ENCODE peak calls at places on chromosomes 4 and X, in five cellular contexts. B is heart right ventricle, E is stomach, O is mucosa of descending colon, V is upper lobe of right lung. X is an unnamed sample.

GRCh38 chrX:44946771-44947170 is 73.8 kb downstream of the KDM6A start:
- DNase-seq in B (no peak), E (no peak), O (no peak), V (no peak), X (no peak)

GRCh38 chrX:70089575-70090297 is 27.5 kb downstream of the OTUD6A start:
- DNase-seq in B (no peak), E (no peak), O (no peak), V (no peak), X (no peak)

GRCh38 chrX:153595387-153595786 is 3.6 kb downstream of the CCNQ start:
- DNase-seq in B (no peak), E (no peak), O (peak), V (no peak), X (no peak)

GRCh38 chr4:141845901-141846300 is 209.5 kb downstream of the IL15 start:
- DNase-seq in B (no peak), E (no peak), O (no peak), V (no peak), X (no peak)

GRCh38 chrX:6226053-6226645 is 2.5 kb downstream of the NLGN4X start:
- DNase-seq in B (no peak), E (no peak), O (no peak), V (no peak), X (no peak)

GRCh38 chrX:42803320-42803719 is 25.4 kb upstream of the PPP1R2C start:
- DNase-seq in B (no peak), E (no peak), O (no peak), V (no peak), X (no peak)

GRCh38 chrX:14243823-14244222 is 214.1 kb upstream of the GEMIN8 start:
- DNase-seq in B (no peak), E (no peak), O (no peak), V (no peak), X (no peak)

GRCh38 chr4:186131935-186132334 is 27.4 kb downstream of the FAM149A start:
- DNase-seq in B (no peak), E (no peak), O (no peak), V (no peak), X (no peak)

GRCh38 chrX:153922932-153923857 is 2.9 kb downstream of the ARHGAP4 start:
- DNase-seq in B (peak), E (peak), O (peak), V (peak), X (no peak)

GRCh38 chr4:176607807-176608206 is 184.9 kb downstream of the VEGFC start:
- DNase-seq in B (no peak), E (no peak), O (no peak), V (no peak), X (no peak)

GRCh38 chr4:123488916-123489315 is 92.3 kb downstream of the SPRY1 start:
- DNase-seq in B (no peak), E (no peak), O (no peak), V (no peak), X (no peak)

GRCh38 chr4:128355301-128355700 is 67.7 kb upstream of the PGRMC2 start:
- DNase-seq in B (peak), E (no peak), O (peak), V (no peak), X (no peak)

GRCh38 chr4:179076865-179077264 is 1634.6 kb upstream of the AGA start:
- DNase-seq in B (no peak), E (no peak), O (no peak), V (no peak), X (no peak)

GRCh38 chrX:153606503-153606902 is 7.6 kb upstream of the CCNQ start:
- DNase-seq in B (no peak), E (no peak), O (no peak), V (no peak), X (no peak)

GRCh38 chr4:8394125-8394524 is 46.4 kb downstream of the ACOX3 start:
- DNase-seq in B (peak), E (peak), O (peak), V (no peak), X (no peak)

GRCh38 chrX:132858018-132858417 is 100.4 kb downstream of the HS6ST2 start:
- DNase-seq in B (no peak), E (no peak), O (no peak), V (no peak), X (no peak)

GRCh38 chr4:81113024-81113423 is 82.5 kb downstream of the BMP3 start:
- DNase-seq in B (no peak), E (no peak), O (no peak), V (no peak), X (no peak)

GRCh38 chr4:81106150-81106549 is 75.6 kb downstream of the BMP3 start:
- DNase-seq in B (no peak), E (no peak), O (no peak), V (no peak), X (no peak)

DNA sequence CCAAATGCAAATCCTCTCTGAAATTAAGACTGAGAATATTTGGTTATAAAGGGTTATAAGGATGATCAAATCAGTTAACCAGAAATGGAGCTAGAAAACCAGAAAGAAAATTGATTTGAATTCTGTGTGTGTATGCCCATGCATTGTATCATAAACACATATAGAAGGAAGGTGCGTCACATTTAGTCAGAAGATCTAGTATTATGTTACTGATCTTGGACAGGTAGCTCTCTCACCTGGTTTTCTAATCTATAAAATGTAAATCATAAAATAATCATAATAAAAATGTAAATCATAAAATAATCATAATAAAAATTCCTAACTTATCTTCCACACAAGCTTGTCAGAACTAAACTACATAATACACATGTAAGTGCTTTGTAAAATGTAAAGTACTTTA is 78.8 kb downstream of the BMP3 start:
- DNase-seq in B (no peak), E (no peak), O (no peak), V (no peak), X (no peak)
- TF ChIP-seq CTCF in B (no peak), E (no peak), O (no peak), V (no peak), X (no peak)

DNA sequence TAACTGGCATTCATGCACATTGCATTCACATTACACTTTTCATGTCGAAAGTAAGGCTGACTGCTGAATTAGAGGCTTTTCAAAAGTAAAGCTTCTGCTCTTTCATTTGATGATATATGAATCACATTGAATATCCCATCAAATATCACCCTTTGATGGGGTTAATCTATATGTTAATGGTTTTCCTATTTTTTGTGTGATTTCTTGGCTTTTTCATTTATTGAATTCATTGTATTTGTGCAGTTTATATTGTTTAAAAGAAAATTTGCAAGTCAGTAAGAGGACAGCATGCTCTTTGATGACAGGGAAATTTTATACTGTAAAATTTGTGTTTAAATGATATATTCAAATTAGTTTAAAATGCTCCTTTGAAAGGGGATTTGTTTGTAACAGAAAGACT is 344.1 kb downstream of the PCDH10 start:
- DNase-seq in B (no peak), E (no peak), O (no peak), V (no peak), X (no peak)
- TF ChIP-seq CTCF in B (no peak), E (no peak), O (no peak), V (no peak), X (no peak)

DNA sequence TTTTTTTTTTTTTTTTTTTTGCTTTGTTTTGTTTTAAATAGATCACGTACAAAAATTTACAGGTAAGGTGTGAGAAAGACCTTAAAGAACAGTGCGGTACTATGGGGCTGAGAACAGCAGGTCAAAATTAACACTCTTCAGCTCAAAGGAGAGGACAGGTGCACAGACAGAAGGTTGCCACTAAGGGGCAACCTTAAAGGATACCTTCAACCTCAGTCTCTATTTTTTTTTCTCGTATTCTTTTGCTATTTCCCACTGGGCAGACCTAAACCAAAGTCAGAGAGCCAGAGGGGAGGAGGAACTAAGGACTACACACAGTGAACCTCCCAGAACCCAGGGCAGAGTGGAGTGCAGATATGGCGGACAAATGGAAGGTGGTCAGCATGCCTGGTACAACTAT is 1984.3 kb upstream of the IGFBP7 start:
- DNase-seq in B (no peak), E (no peak), O (no peak), V (no peak), X (no peak)
- TF ChIP-seq CTCF in B (no peak), E (no peak), O (no peak), V (no peak), X (no peak)

GRCh38 chrX:135437867-135438733 is 16.4 kb downstream of the SMIM10L2A start:
- DNase-seq in B (no peak), E (no peak), O (no peak), V (peak), X (no peak)
- TF ChIP-seq CTCF in B (no peak), E (no peak), O (no peak), V (no peak), X (peak)

GRCh38 chr4:150078996-150079581 is 844 bp downstream of the DCLK2 start:
- DNase-seq in B (peak), E (no peak), O (peak), V (peak), X (no peak)
- TF ChIP-seq CTCF in B (peak), E (no peak), O (no peak), V (peak), X (no peak)

GRCh38 chr4:104451573-104451972 is 43.1 kb downstream of the CXXC4 start:
- DNase-seq in B (no peak), E (no peak), O (peak), V (no peak), X (no peak)
- TF ChIP-seq CTCF in B (peak), E (no peak), O (no peak), V (peak), X (no peak)

GRCh38 chr4:84931961-84932360 is 34.5 kb downstream of the WDFY3 start:
- DNase-seq in B (no peak), E (no peak), O (no peak), V (no peak), X (no peak)
- TF ChIP-seq CTCF in B (no peak), E (no peak), O (no peak), V (no peak), X (no peak)